ENCODE peak calls at places on chromosomes 12 and 14, in eight cellular contexts. I, R, D, M, W, X, P and A are unnamed samples.

GRCh38 chr12:115423546-115423987 is 739.6 kb upstream of the TBX3 start:
- DNase-seq in I (no peak), R (no peak), D (no peak), M (no peak), W (no peak), X (no peak), P (no peak), A (no peak)

GRCh38 chr12:46609281-46609623 is 216.5 kb downstream of the SLC38A4 start:
- DNase-seq in I (no peak), R (no peak), D (no peak), M (no peak), W (no peak), X (no peak), P (no peak), A (no peak)

GRCh38 chr14:28142400-28143015 is 624.1 kb upstream of the FOXG1 start:
- DNase-seq in I (peak; percentile 4), R (no peak), D (no peak), M (peak; percentile 52), W (no peak), X (no peak), P (no peak), A (no peak)

GRCh38 chr12:60935981-60936761 is 1324.0 kb upstream of the USP15 start:
- DNase-seq in I (no peak), R (no peak), D (no peak), M (no peak), W (no peak), X (no peak), P (no peak), A (no peak)

GRCh38 chr12:56163533-56164344 is 5.6 kb downstream of the MYL6 start:
- DNase-seq in I (no peak), R (no peak), D (no peak), M (no peak), W (no peak), X (no peak), P (no peak), A (no peak)

GRCh38 chr12:49644620-49644994 is 21.2 kb downstream of the PRPF40B start:
- DNase-seq in I (no peak), R (peak; percentile 69), D (peak; percentile 83), M (peak; percentile 65), W (no peak), X (peak; percentile 87), P (peak; percentile 44), A (peak; percentile 79)

GRCh38 chr12:6263931-6264330 is 46.6 kb upstream of the PLEKHG6 start:
- DNase-seq in I (no peak), R (no peak), D (no peak), M (no peak), W (no peak), X (no peak), P (no peak), A (no peak)

GRCh38 chr14:70245026-70245425 is 56.3 kb upstream of the SLC8A3 start:
- DNase-seq in I (no peak), R (no peak), D (no peak), M (no peak), W (no peak), X (no peak), P (no peak), A (no peak)

GRCh38 chr12:53498235-53498630 is 1.0 kb downstream of the MAP3K12 start:
- DNase-seq in I (no peak), R (no peak), D (no peak), M (no peak), W (no peak), X (no peak), P (no peak), A (no peak)

GRCh38 chr12:124466200-124467128 is 100.9 kb downstream of the NCOR2 start:
- DNase-seq in I (peak; percentile 48), R (no peak), D (peak; percentile 87), M (peak; percentile 39), W (no peak), X (peak; percentile 86), P (no peak), A (peak; percentile 71)

GRCh38 chr12:114319422-114319821 is 86.5 kb downstream of the TBX5 start:
- DNase-seq in I (no peak), R (peak; percentile 70), D (no peak), M (no peak), W (no peak), X (no peak), P (no peak), A (no peak)

GRCh38 chr12:27843714-27844245 is 63.7 kb upstream of the MANSC4 start:
- DNase-seq in I (peak; percentile 81), R (peak; percentile 85), D (no peak), M (no peak), W (no peak), X (no peak), P (no peak), A (no peak)

GRCh38 chr14:68814376-68815287 is 21.8 kb upstream of the ZFP36L1 start:
- DNase-seq in I (no peak), R (peak; percentile 58), D (peak; percentile 54), M (peak; percentile 81), W (no peak), X (peak; percentile 64), P (peak; percentile 65), A (no peak)

GRCh38 chr14:78805586-78805985 is 635.4 kb downstream of the NRXN3 start:
- DNase-seq in I (no peak), R (no peak), D (no peak), M (no peak), W (no peak), X (no peak), P (no peak), A (no peak)

GRCh38 chr14:51963164-51963733 is 26.1 kb upstream of the RTRAF start:
- DNase-seq in I (no peak), R (peak; percentile 46), D (no peak), M (no peak), W (no peak), X (no peak), P (no peak), A (no peak)

GRCh38 chr12:63045020-63045860 is 105.8 kb downstream of the AVPR1A start:
- DNase-seq in I (peak; percentile 53), R (peak; percentile 72), D (no peak), M (no peak), W (no peak), X (no peak), P (peak; percentile 54), A (no peak)

GRCh38 chr14:49634547-49635334 is at the start of gene DNAAF2:
- DNase-seq in I (no peak), R (peak; percentile 73), D (peak; percentile 69), M (peak; percentile 88), W (no peak), X (no peak), P (no peak), A (peak; percentile 53)

GRCh38 chr12:120710805-120711296 is 593 bp downstream of the UNC119B start:
- DNase-seq in I (no peak), R (no peak), D (peak; percentile 13), M (peak; percentile 34), W (no peak), X (peak; percentile 60), P (no peak), A (no peak)

GRCh38 chr12:5694759-5695409 is 250.2 kb downstream of the ANO2 start:
- DNase-seq in I (no peak), R (peak; percentile 30), D (no peak), M (no peak), W (no peak), X (no peak), P (no peak), A (no peak)

GRCh38 chr12:54571166-54571856 is 17.1 kb downstream of the PPP1R1A start:
- DNase-seq in I (no peak), R (peak; percentile 59), D (no peak), M (no peak), W (no peak), X (no peak), P (no peak), A (no peak)

GRCh38 chr12:26810330-26810729 is 22.7 kb downstream of the ITPR2 start:
- DNase-seq in I (no peak), R (peak; percentile 88), D (no peak), M (no peak), W (no peak), X (peak; percentile 58), P (peak; percentile 69), A (peak; percentile 57)

GRCh38 chr14:86464386-86464785 is 934.4 kb downstream of the FLRT2 start:
- DNase-seq in I (no peak), R (peak; percentile 1), D (no peak), M (no peak), W (no peak), X (no peak), P (no peak), A (no peak)